ENCODE peak calls at places on chromosomes 5 and 9, in six cellular contexts. S is breast epithelium, E is H1, N is GM12892, G is transverse colon, U is sigmoid colon. R is an unnamed sample.

GRCh38 chr5:124263680-124264491 is 482.6 kb downstream of the ZNF608 start:
- DNase-seq in S (no peak), E (peak), N (no peak), G (no peak), U (no peak), R (peak)

GRCh38 chr9:14992516-14992915 is 82.3 kb upstream of the FREM1 start:
- DNase-seq in S (no peak), E (no peak), N (no peak), G (no peak), U (no peak), R (no peak)

GRCh38 chr5:148732692-148733091 is 78.4 kb upstream of the HTR4 start:
- DNase-seq in S (no peak), E (no peak), N (no peak), G (no peak), U (no peak), R (no peak)

GRCh38 chr5:137497396-137498290 is 1.5 kb downstream of the SPOCK1 start:
- DNase-seq in S (no peak), E (peak), N (no peak), G (no peak), U (no peak), R (no peak)

GRCh38 chr5:169147542-169147941 is 153.4 kb downstream of the SLIT3 start:
- DNase-seq in S (no peak), E (no peak), N (no peak), G (no peak), U (no peak), R (no peak)

GRCh38 chr9:132673355-132673754 is 3.1 kb downstream of the GTF3C4 start:
- DNase-seq in S (no peak), E (no peak), N (no peak), G (no peak), U (no peak), R (no peak)

GRCh38 chr9:112601646-112602045 is 115.0 kb downstream of the KIAA1958 start:
- DNase-seq in S (no peak), E (no peak), N (no peak), G (no peak), U (no peak), R (no peak)

GRCh38 chr5:93100433-93100832 is 480.6 kb downstream of the NR2F1-AS1 start:
- DNase-seq in S (no peak), E (no peak), N (no peak), G (no peak), U (no peak), R (no peak)

GRCh38 chr5:114101153-114101552 is 260.7 kb upstream of the KCNN2 start:
- DNase-seq in S (no peak), E (no peak), N (no peak), G (no peak), U (no peak), R (no peak)

GRCh38 chr9:107224252-107224651 is 58.8 kb upstream of the RAD23B start:
- DNase-seq in S (no peak), E (no peak), N (no peak), G (no peak), U (no peak), R (no peak)

GRCh38 chr5:100913298-100913697 is 10.2 kb upstream of the ST8SIA4 start:
- DNase-seq in S (no peak), E (no peak), N (no peak), G (no peak), U (no peak), R (no peak)

GRCh38 chr5:9847631-9848030 is 217.5 kb upstream of the TAS2R1 start:
- DNase-seq in S (no peak), E (no peak), N (no peak), G (no peak), U (no peak), R (no peak)

GRCh38 chr9:10612649-10613398 is at the start of gene PTPRD:
- DNase-seq in S (peak), E (peak), N (peak), G (peak), U (no peak), R (peak)

GRCh38 chr9:95516221-95516735 is 493 bp downstream of the PTCH1 start:
- DNase-seq in S (no peak), E (no peak), N (no peak), G (no peak), U (no peak), R (no peak)

GRCh38 chr9:123866497-123866896 is 63.4 kb downstream of the DENND1A start:
- DNase-seq in S (no peak), E (no peak), N (no peak), G (no peak), U (no peak), R (no peak)

GRCh38 chr5:136056336-136056735 is 27.5 kb downstream of the TGFBI start:
- DNase-seq in S (no peak), E (no peak), N (no peak), G (no peak), U (no peak), R (no peak)

GRCh38 chr5:35683466-35683865 is 65.8 kb downstream of the SPEF2 start:
- DNase-seq in S (no peak), E (no peak), N (no peak), G (no peak), U (no peak), R (no peak)

GRCh38 chr9:6620353-6620752 is 25.2 kb downstream of the GLDC start:
- DNase-seq in S (no peak), E (no peak), N (no peak), G (no peak), U (no peak), R (no peak)

GRCh38 chr9:110546411-110546871 is 33.1 kb downstream of the SVEP1 start:
- DNase-seq in S (no peak), E (no peak), N (no peak), G (no peak), U (no peak), R (no peak)

GRCh38 chr5:143399616-143400540 is 3.6 kb downstream of the NR3C1 start:
- DNase-seq in S (no peak), E (no peak), N (no peak), G (no peak), U (no peak), R (no peak)

GRCh38 chr5:2156358-2157059 is 273.8 kb upstream of the IRX4 start:
- DNase-seq in S (no peak), E (no peak), N (no peak), G (no peak), U (no peak), R (no peak)

GRCh38 chr5:1479581-1480188 is 34.4 kb upstream of the SLC6A3 start:
- DNase-seq in S (no peak), E (peak), N (peak), G (peak), U (no peak), R (peak)

GRCh38 chr5:81301221-81302015 is at the start of gene ZCCHC9:
- DNase-seq in S (peak), E (peak), N (peak), G (peak), U (peak), R (peak)
- TF ChIP-seq POLR2A in S (peak), E (peak), N (peak), G (peak), U (peak), R (peak)

GRCh38 chr5:83720805-83721431 is at the start of gene HAPLN1:
- DNase-seq in S (no peak), E (peak), N (no peak), G (no peak), U (no peak), R (no peak)
- TF ChIP-seq POLR2AphosphoS5 in S (no peak), E (no peak), N (no peak), G (no peak), U (no peak), R (no peak)

DNA sequence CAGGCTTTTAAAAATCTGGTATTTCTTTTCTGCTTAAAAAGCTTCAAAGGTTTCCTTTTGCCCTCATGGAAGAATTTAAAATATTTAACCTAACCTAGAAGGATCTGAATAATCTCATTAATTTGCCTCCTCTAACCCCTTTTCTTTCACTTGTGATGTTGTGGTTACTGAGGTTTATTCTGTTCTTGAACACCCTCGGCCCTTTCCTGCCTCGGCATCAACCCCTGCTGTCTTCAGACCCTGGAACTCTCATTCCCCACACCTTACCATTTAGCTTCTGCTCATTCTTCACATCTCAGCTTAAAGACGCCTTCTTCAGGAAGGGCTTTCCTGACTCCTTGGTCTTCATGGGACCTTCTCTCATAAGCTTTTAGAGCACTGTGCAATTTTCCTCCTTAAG is 131.4 kb upstream of the MAN2A1 start:
- DNase-seq in S (no peak), E (no peak), N (no peak), G (no peak), U (no peak), R (no peak)
- TF ChIP-seq POLR2A in S (no peak), E (no peak), N (no peak), G (no peak), U (no peak), R (no peak)

GRCh38 chr5:180071418-180072255 is at the start of gene RNF130:
- DNase-seq in S (peak), E (peak), N (peak), G (peak), U (peak), R (peak)
- TF ChIP-seq POLR2AphosphoS5 in S (peak), E (peak), N (no peak), G (peak), U (peak), R (peak)

GRCh38 chr9:125746017-125746773 is 978 bp upstream of the PBX3 start:
- DNase-seq in S (peak), E (peak), N (peak), G (peak), U (peak), R (peak)
- TF ChIP-seq POLR2A in S (no peak), E (peak), N (peak), G (no peak), U (no peak), R (peak)

DNA sequence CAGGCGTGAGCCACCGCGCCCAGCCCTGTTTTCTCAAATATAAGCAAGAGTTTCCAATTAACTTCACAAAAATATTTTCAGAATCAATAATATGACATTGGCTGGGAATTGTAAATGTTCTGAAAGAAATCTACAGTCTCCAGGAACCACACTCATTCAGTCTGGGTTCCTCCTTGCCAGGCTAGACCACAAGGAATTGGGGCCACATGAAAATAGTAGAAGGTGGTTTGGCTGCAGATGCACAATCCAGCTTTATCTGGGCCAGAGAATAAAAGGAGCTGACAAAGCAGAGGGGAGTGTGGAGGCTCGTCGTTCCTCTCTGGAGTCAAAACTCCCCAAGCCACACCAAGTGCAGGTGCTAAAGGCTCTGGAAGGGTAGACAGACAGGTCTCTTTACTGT is 92.0 kb upstream of the OSMR start:
- DNase-seq in S (no peak), E (no peak), N (no peak), G (no peak), U (no peak), R (no peak)
- TF ChIP-seq POLR2AphosphoS5 in S (no peak), E (no peak), N (no peak), G (no peak), U (no peak), R (no peak)

DNA sequence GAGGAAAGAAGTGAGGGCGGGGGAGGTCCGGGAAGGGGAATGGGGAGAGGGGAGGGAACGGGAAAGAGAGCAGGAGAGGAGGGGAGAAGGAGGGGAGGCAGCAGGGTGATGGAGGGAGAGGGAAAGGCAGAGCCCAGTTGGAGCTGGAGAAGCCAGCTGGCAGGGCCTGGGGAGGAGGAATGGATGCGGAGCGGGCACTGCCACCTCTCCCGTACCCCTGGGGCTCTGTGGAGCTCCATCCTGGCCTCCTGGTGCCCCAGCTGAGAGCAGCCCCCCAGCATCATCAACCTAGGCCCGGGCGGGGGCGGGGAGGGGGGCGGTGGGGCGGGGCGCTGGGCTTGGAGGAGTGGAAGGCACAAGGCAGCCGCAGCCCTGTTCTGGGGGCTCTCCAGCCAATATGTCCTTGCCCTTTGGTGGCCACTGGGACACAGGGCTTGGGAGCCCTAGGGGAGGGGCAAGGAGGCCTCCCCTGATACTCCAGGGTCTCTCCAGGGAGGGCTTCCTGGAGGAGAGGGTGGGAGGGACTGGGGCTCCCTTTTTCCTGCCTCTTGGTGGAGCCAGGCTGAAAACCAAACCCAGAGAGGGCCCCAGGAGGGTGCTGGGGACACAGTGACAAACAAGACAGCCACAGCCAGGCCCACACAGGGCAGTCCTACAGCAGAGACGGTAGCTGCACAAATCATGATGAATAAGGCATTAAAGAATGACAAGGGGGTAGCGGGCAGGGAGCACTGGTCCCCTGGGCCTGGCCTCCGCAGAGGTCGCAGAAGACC is 123.7 kb downstream of the C9orf50 start:
- DNase-seq in S (peak), E (no peak), N (no peak), G (no peak), U (peak), R (no peak)
- TF ChIP-seq POLR2A in S (no peak), E (no peak), N (no peak), G (no peak), U (no peak), R (no peak)